ENCODE peak calls at places on chromosomes 16 and 17, in nine cellular contexts. Q, H, V, F, E, N, M, W and J are unnamed samples.
A peak's percentile ranks its signal among the peaks of the same experiment; 100 is the strongest.

GRCh38 chr16:60271382-60272180 is 1537.5 kb upstream of the GOT2 start:
- DNase-seq in Q (no peak), H (no peak), V (no peak), F (no peak), E (no peak), N (no peak), M (no peak), W (no peak), J (no peak)

GRCh38 chr17:50161023-50161910 is 4.5 kb upstream of the SGCA start:
- DNase-seq in Q (peak; percentile 91), H (peak; percentile 82), V (peak; percentile 89), F (peak; percentile 82), E (peak; percentile 89), N (peak; percentile 83), M (peak; percentile 98), W (no peak), J (peak; percentile 85)

GRCh38 chr16:69618307-69618706 is 52.5 kb downstream of the NFAT5 start:
- DNase-seq in Q (no peak), H (no peak), V (no peak), F (no peak), E (no peak), N (no peak), M (no peak), W (no peak), J (no peak)

GRCh38 chr16:61313931-61314330 is 722.3 kb downstream of the CDH8 start:
- DNase-seq in Q (no peak), H (no peak), V (no peak), F (no peak), E (no peak), N (no peak), M (no peak), W (no peak), J (no peak)

GRCh38 chr16:85077576-85078125 is 34.6 kb downstream of the CIBAR2 start:
- DNase-seq in Q (no peak), H (no peak), V (no peak), F (no peak), E (no peak), N (no peak), M (no peak), W (no peak), J (no peak)

GRCh38 chr16:11484691-11485258 is 101.9 kb downstream of the LITAF start:
- DNase-seq in Q (no peak), H (no peak), V (no peak), F (peak; percentile 39), E (no peak), N (no peak), M (no peak), W (peak; percentile 42), J (no peak)

GRCh38 chr16:77877712-77878111 is 89.3 kb downstream of the VAT1L start:
- DNase-seq in Q (no peak), H (no peak), V (no peak), F (peak; percentile 96), E (no peak), N (no peak), M (no peak), W (peak; percentile 76), J (no peak)

GRCh38 chr16:65725156-65725845 is 603.4 kb upstream of the CDH11 start:
- DNase-seq in Q (no peak), H (no peak), V (no peak), F (peak; percentile 79), E (no peak), N (no peak), M (no peak), W (no peak), J (no peak)

GRCh38 chr17:40180694-40181093 is 3.4 kb downstream of the RAPGEFL1 start:
- DNase-seq in Q (no peak), H (no peak), V (no peak), F (no peak), E (no peak), N (no peak), M (no peak), W (no peak), J (no peak)

GRCh38 chr17:44198721-44199552 is 747 bp downstream of the ATXN7L3 start:
- DNase-seq in Q (peak; percentile 13), H (no peak), V (peak; percentile 15), F (peak; percentile 43), E (no peak), N (no peak), M (peak; percentile 69), W (no peak), J (no peak)

GRCh38 chr17:49694847-49695697 is 12.7 kb downstream of the SLC35B1 start:
- DNase-seq in Q (peak; percentile 34), H (peak; percentile 46), V (no peak), F (peak; percentile 8), E (no peak), N (peak; percentile 49), M (peak; percentile 78), W (no peak), J (peak; percentile 47)

GRCh38 chr17:20992987-20993862 is 49.6 kb downstream of the USP22 start:
- DNase-seq in Q (peak; percentile 65), H (peak; percentile 15), V (peak; percentile 60), F (peak; percentile 60), E (peak; percentile 39), N (no peak), M (peak; percentile 71), W (peak; percentile 57), J (peak; percentile 78)

GRCh38 chr16:56989988-56990387 is 631 bp downstream of the NLRC5 start:
- DNase-seq in Q (no peak), H (no peak), V (no peak), F (no peak), E (no peak), N (no peak), M (no peak), W (no peak), J (no peak)

GRCh38 chr17:61416211-61416539 is 16.5 kb downstream of the TBX2 start:
- DNase-seq in Q (no peak), H (no peak), V (no peak), F (no peak), E (no peak), N (no peak), M (no peak), W (no peak), J (no peak)

GRCh38 chr16:2692948-2693651 is 10.8 kb downstream of the KCTD5 start:
- DNase-seq in Q (no peak), H (no peak), V (peak; percentile 67), F (peak; percentile 17), E (no peak), N (no peak), M (no peak), W (no peak), J (peak; percentile 78)

GRCh38 chr17:78040561-78041400 is 82.3 kb downstream of the TNRC6C start:
- DNase-seq in Q (peak; percentile 86), H (no peak), V (peak; percentile 72), F (peak; percentile 76), E (peak; percentile 59), N (no peak), M (no peak), W (no peak), J (peak; percentile 71)

GRCh38 chr16:77868478-77868877 is 80.1 kb downstream of the VAT1L start:
- DNase-seq in Q (no peak), H (no peak), V (no peak), F (peak; percentile 34), E (no peak), N (no peak), M (peak; percentile 8), W (no peak), J (no peak)

GRCh38 chr16:1105888-1106620 is 10.0 kb upstream of the C1QTNF8 start:
- DNase-seq in Q (peak; percentile 12), H (no peak), V (peak; percentile 16), F (peak; percentile 34), E (no peak), N (no peak), M (peak; percentile 65), W (no peak), J (no peak)

GRCh38 chr17:74545456-74546230 is at the start of gene CD300C:
- DNase-seq in Q (no peak), H (no peak), V (no peak), F (no peak), E (no peak), N (no peak), M (no peak), W (no peak), J (peak; percentile 17)